ENCODE peak calls at places on chromosomes 4 and X, in eight cellular contexts. P, R, O, Z, Q, A, F and I are unnamed samples.

GRCh38 chrX:1448793-1449580 is 3.7 kb downstream of the ASMTL start:
- DNase-seq in P (no peak), R (peak), O (no peak), Z (no peak), Q (no peak), A (peak), F (peak), I (no peak)

GRCh38 chr4:2257361-2258001 is 4.4 kb downstream of the MXD4 start:
- DNase-seq in P (no peak), R (no peak), O (no peak), Z (no peak), Q (no peak), A (no peak), F (peak), I (peak)

GRCh38 chrX:33138677-33139249 is 72.6 kb downstream of the DMD start:
- DNase-seq in P (no peak), R (no peak), O (no peak), Z (peak), Q (no peak), A (no peak), F (no peak), I (no peak)

GRCh38 chrX:153576961-153577360 is 22.0 kb downstream of the CCNQ start:
- DNase-seq in P (no peak), R (no peak), O (no peak), Z (no peak), Q (no peak), A (no peak), F (no peak), I (no peak)

GRCh38 chr4:169051936-169052335 is 41.9 kb upstream of the CBR4 start:
- DNase-seq in P (no peak), R (no peak), O (no peak), Z (no peak), Q (no peak), A (no peak), F (no peak), I (no peak)

GRCh38 chr4:4396628-4397440 is 9.9 kb downstream of the NSG1 start:
- DNase-seq in P (no peak), R (no peak), O (no peak), Z (peak), Q (no peak), A (no peak), F (no peak), I (no peak)

GRCh38 chr4:178198691-178199090 is 756.5 kb upstream of the AGA start:
- DNase-seq in P (no peak), R (no peak), O (no peak), Z (peak), Q (no peak), A (no peak), F (no peak), I (no peak)

GRCh38 chr4:53633608-53634007 is 42.3 kb upstream of the LNX1 start:
- DNase-seq in P (no peak), R (no peak), O (peak), Z (peak), Q (no peak), A (no peak), F (no peak), I (peak)

GRCh38 chr4:67332627-67333026 is 212.7 kb downstream of the CENPC start:
- DNase-seq in P (no peak), R (no peak), O (no peak), Z (peak), Q (no peak), A (no peak), F (no peak), I (no peak)

GRCh38 chrX:9227276-9227675 is 193.3 kb upstream of the FAM9B start:
- DNase-seq in P (no peak), R (no peak), O (peak), Z (no peak), Q (no peak), A (no peak), F (no peak), I (no peak)

GRCh38 chr4:99087887-99088484 is 602 bp downstream of the ADH5 start:
- DNase-seq in P (peak), R (peak), O (peak), Z (peak), Q (no peak), A (peak), F (no peak), I (peak)

GRCh38 chr4:144611850-144612249 is 34.1 kb upstream of the HHIP start:
- DNase-seq in P (peak), R (no peak), O (no peak), Z (peak), Q (no peak), A (no peak), F (no peak), I (no peak)